ENCODE peak calls at places on chromosomes 16 and 17, in five cellular contexts. L is vagina; E is CD4-positive, alpha-beta T cell; T is endothelial cell; K is heart right ventricle. C is an unnamed sample.

GRCh38 chr16:21167929-21168602 is 9.6 kb downstream of the LDAF1 start:
- DNase-seq in L (no peak), E (no peak), T (no peak), K (no peak), C (no peak)

GRCh38 chr16:65663774-65664173 is 541.9 kb upstream of the CDH11 start:
- DNase-seq in L (no peak), E (no peak), T (no peak), K (no peak), C (no peak)

GRCh38 chr17:82603981-82604448 is 44.2 kb downstream of the WDR45B start:
- DNase-seq in L (no peak), E (peak), T (no peak), K (peak), C (no peak)

GRCh38 chr16:64211306-64211705 is 910.6 kb downstream of the CDH11 start:
- DNase-seq in L (no peak), E (no peak), T (no peak), K (no peak), C (no peak)

GRCh38 chr17:82589851-82590180 is 58.4 kb downstream of the WDR45B start:
- DNase-seq in L (no peak), E (no peak), T (no peak), K (no peak), C (no peak)

GRCh38 chr16:84614075-84614474 is 3.8 kb downstream of the COTL1 start:
- DNase-seq in L (no peak), E (no peak), T (no peak), K (no peak), C (no peak)

GRCh38 chr17:77210946-77211541 is 70.3 kb downstream of the SEC14L1 start:
- DNase-seq in L (no peak), E (no peak), T (no peak), K (no peak), C (no peak)

GRCh38 chr17:32523827-32524552 is 37.2 kb downstream of the CDK5R1 start:
- DNase-seq in L (no peak), E (no peak), T (no peak), K (no peak), C (peak)

GRCh38 chr17:51064061-51064735 is 56.5 kb downstream of the SPAG9 start:
- DNase-seq in L (no peak), E (no peak), T (no peak), K (no peak), C (no peak)

GRCh38 chr17:76131692-76132573 is 9.1 kb downstream of the FOXJ1 start:
- DNase-seq in L (no peak), E (no peak), T (no peak), K (no peak), C (no peak)

GRCh38 chr17:48577946-48578615 is at the start of gene HOXB4:
- DNase-seq in L (no peak), E (peak), T (peak), K (peak), C (peak)

GRCh38 chr17:3770471-3770870 is 30.5 kb downstream of the ITGAE start:
- DNase-seq in L (no peak), E (no peak), T (no peak), K (no peak), C (peak)

GRCh38 chr17:30981531-30982519 is 11.0 kb downstream of the RNF135 start:
- DNase-seq in L (no peak), E (no peak), T (no peak), K (no peak), C (no peak)

GRCh38 chr17:19411641-19412040 is 609 bp downstream of the RNF112 start:
- DNase-seq in L (no peak), E (no peak), T (no peak), K (no peak), C (no peak)

GRCh38 chr17:66348605-66349165 is 46.3 kb downstream of the PRKCA start:
- DNase-seq in L (no peak), E (no peak), T (no peak), K (peak), C (no peak)

GRCh38 chr17:63376949-63377348 is 69.2 kb downstream of the CYB561 start:
- DNase-seq in L (no peak), E (no peak), T (no peak), K (no peak), C (no peak)

GRCh38 chr17:78789663-78790181 is 7.6 kb upstream of the CYTH1 start:
- DNase-seq in L (no peak), E (peak), T (no peak), K (peak), C (no peak)

GRCh38 chr17:55709984-55710383 is 12.7 kb downstream of the TMEM100 start:
- DNase-seq in L (no peak), E (no peak), T (no peak), K (no peak), C (no peak)

GRCh38 chr17:51951737-51952136 is 206.8 kb downstream of the CA10 start:
- DNase-seq in L (no peak), E (no peak), T (no peak), K (no peak), C (no peak)

GRCh38 chr16:62256406-62256805 is 220.2 kb upstream of the CDH8 start:
- DNase-seq in L (no peak), E (no peak), T (no peak), K (no peak), C (no peak)
- TF ChIP-seq CTCF in L (no peak), E (no peak), T (peak), K (no peak), C (no peak)

GRCh38 chr17:45888392-45888791 is 6.0 kb upstream of the MAPT start:
- DNase-seq in L (no peak), E (no peak), T (no peak), K (no peak), C (no peak)

GRCh38 chr17:45894022-45894784 is at the start of gene MAPT:
- DNase-seq in L (no peak), E (peak), T (peak), K (peak), C (peak)

GRCh38 chr17:45893725-45894021 is 681 bp upstream of the MAPT start:
- DNase-seq in L (no peak), E (no peak), T (no peak), K (no peak), C (no peak)

GRCh38 chr17:45886852-45887251 is 7.5 kb upstream of the MAPT start:
- DNase-seq in L (no peak), E (no peak), T (no peak), K (no peak), C (no peak)

GRCh38 chr17:45889579-45889978 is 4.8 kb upstream of the MAPT start:
- DNase-seq in L (no peak), E (no peak), T (no peak), K (no peak), C (no peak)
- TF ChIP-seq CTCF in L (no peak), E (no peak), T (no peak), K (peak), C (no peak)

DNA sequence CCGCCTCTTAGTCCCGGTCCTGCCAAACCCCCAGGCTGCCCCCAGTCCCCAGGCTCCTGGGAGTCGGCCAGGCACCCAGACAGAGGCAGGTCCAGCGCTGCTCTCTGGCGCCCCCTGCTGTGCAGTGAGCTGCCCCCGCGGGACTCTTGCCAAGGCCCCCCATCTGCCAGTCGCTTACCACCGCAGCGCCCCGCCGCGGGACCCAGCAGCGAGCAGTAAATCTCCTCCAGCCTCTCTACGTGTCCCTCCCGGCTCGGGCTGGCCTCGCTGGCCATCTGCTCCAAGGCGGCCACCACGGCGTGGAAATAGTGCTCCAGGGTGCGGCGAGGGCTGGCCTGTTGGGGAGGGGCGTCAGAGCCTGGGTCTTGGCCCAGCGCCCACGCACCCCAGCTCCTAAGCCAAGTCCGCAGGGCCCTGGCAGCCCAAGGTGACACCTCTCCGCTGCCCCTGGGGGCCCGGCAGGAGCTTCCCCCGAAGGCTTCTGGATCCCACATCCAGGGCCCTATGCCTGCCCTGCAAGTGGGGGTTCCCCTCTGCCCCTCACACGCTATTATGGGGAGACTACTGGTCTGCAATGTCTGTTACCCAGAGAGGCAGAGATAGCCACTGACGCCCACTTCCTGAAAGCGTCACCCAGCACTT is 33.7 kb upstream of the MFSD6L start:
- DNase-seq in L (no peak), E (peak), T (peak), K (no peak), C (peak)
- TF ChIP-seq CTCF in L (no peak), E (peak), T (peak), K (peak), C (peak)

GRCh38 chr16:30985401-30986128 is 558 bp downstream of the HSD3B7 start:
- DNase-seq in L (no peak), E (no peak), T (no peak), K (no peak), C (no peak)
- TF ChIP-seq CTCF in L (no peak), E (no peak), T (no peak), K (no peak), C (no peak)

DNA sequence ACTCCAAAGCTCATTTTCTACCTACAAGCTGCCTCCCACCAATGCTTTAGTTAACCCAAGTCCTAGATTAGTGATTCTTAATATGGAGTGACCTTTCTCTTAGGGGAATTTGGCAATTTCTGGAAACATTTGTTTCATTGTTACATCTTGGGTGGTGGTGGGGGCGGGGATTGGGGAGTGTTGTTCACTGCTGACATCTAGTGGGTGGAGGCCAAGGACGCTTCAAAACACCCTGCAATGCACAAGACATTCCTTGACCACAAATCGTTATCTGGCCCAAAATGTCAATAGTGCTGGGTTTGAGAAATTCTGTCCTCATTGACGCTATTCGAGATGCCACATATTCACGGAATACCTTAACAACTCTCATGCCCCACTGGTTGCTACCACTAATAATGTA is 282.9 kb downstream of the RBFOX1 start:
- DNase-seq in L (no peak), E (no peak), T (no peak), K (no peak), C (no peak)
- TF ChIP-seq CTCF in L (no peak), E (no peak), T (no peak), K (peak), C (no peak)

GRCh38 chr17:17809527-17810373 is 27.0 kb downstream of the SREBF1 start:
- DNase-seq in L (no peak), E (no peak), T (peak), K (peak), C (no peak)

GRCh38 chr17:17812211-17813054 is 24.4 kb downstream of the SREBF1 start:
- DNase-seq in L (no peak), E (peak), T (peak), K (peak), C (peak)

GRCh38 chr17:17808706-17809432 is 27.9 kb downstream of the SREBF1 start:
- DNase-seq in L (no peak), E (no peak), T (no peak), K (no peak), C (peak)

GRCh38 chr17:17811381-17812210 is 25.2 kb downstream of the SREBF1 start:
- DNase-seq in L (no peak), E (no peak), T (no peak), K (no peak), C (no peak)

DNA sequence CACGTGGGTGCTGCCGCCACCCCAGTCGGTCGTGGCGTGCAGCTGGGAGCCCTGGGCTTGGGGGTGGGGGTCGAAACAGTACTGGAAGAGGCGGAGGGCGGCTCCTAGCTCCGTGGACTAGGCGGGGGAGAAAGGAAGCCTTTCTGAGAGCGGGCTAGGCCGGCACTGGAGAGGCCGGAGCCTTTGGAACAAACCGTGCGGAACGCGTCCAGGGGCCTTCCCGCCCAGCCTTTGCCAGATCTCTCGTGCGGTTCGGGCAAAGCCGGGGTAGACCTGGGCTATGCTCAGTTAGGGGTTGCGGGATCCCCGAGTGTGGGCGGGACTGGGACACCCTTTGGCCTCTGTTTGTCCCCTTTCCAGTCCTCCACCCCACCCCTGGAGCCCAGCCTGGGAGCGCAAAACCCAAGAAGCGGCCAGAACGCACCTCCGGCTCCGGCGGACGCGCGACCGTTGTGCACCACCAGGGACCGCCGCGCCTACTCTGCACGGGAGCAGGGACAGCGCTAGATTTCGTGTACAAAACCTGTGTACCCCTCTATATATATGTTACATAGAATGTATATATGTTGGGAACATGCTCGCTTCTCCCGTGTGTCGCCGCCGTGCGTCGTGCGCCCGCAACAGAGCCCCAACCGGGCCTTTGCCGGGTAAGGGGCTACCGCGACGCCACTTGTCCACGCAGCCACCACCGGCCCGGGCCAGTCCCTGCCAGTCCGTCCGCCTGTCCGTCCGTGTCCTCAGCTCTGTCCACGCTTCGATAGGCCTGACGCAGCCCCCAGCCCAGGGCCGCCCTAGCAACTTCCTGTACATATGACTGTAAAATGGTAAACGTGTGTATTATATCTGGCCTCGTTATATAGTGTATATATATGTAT is 26.2 kb downstream of the SREBF1 start:
- DNase-seq in L (no peak), E (no peak), T (peak), K (no peak), C (no peak)
- TF ChIP-seq CTCF in L (no peak), E (no peak), T (no peak), K (no peak), C (no peak)

DNA sequence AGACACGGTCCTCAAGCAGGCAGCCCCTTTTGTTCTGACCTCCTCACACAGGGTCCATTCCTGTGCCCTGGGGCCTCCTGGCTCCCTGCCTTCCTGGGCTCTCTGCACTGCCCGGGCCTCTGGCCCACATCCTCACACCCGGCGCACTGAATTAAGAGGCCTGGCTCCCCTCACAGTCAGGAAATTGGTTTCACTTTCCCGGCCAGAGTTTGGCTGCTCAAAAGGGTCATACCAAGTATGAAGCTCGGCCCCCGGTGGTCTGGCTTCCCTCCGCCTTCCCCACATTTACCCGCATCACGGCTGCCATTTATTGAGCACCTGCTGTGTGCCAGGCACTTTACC is 220.0 kb downstream of the NTN1 start:
- DNase-seq in L (no peak), E (no peak), T (no peak), K (peak), C (no peak)
- TF ChIP-seq CTCF in L (no peak), E (no peak), T (no peak), K (no peak), C (no peak)